ENCODE peak calls at places on chromosomes 3 and 15, in nine cellular contexts. O is ACHN; R is OCI-M1; X is activated CD8-positive, alpha-beta memory T cell treated with anti-CD3 and anti-CD28 coated beads, Interleukin-2, amount 50 U/mL, for 48 hours; D is GM23338; G is activated gamma-delta T cell treated with Interleukin-2 at 50 U/mL for 16 hours; S is NCI-H1092 treated with DMSO at 0.1 percent for 48 hours; J is ELF-1; N is naive thymus-derived CD8-positive, alpha-beta T cell. Y is an unnamed sample.

GRCh38 chr3:81728766-81729544 is 32.5 kb downstream of the GBE1 start:
- DNase-seq in O (peak), J (no peak), N (no peak), D (no peak), X (no peak), R (no peak), S (no peak), G (no peak), Y (no peak)

GRCh38 chr3:127822836-127823589 is 698 bp upstream of the MGLL start:
- DNase-seq in O (peak), S (no peak), R (no peak), D (peak), N (no peak), X (peak), G (no peak), J (no peak), Y (no peak)

GRCh38 chr3:129745253-129745652 is 138.8 kb upstream of the PLXND1 start:
- DNase-seq in O (no peak), N (no peak), G (no peak), D (peak), X (no peak), R (no peak), S (no peak), J (no peak), Y (no peak)

GRCh38 chr3:148924572-148924971 is 59.5 kb downstream of the CPA3 start:
- DNase-seq in D (no peak), J (no peak), S (no peak), R (no peak), G (no peak), N (no peak), X (no peak), O (no peak), Y (no peak)

GRCh38 chr3:160135850-160136249 is 89.4 kb upstream of the C3orf80 start:
- DNase-seq in J (no peak), D (no peak), N (no peak), R (no peak), G (no peak), O (no peak), X (no peak), S (no peak), Y (no peak)

GRCh38 chr15:88982304-88982945 is 69.2 kb upstream of the MFGE8 start:
- DNase-seq in G (no peak), J (no peak), O (no peak), N (no peak), D (no peak), S (no peak), R (no peak), X (no peak), Y (no peak)

GRCh38 chr15:40092416-40093223 is 16.1 kb downstream of the BMF start:
- DNase-seq in J (peak), R (no peak), O (no peak), S (peak), X (no peak), D (no peak), N (no peak), G (no peak), Y (peak)

GRCh38 chr3:170494766-170495165 is 76.1 kb downstream of the CLDN11 start:
- DNase-seq in G (no peak), N (no peak), O (no peak), X (no peak), J (no peak), S (no peak), D (no peak), R (no peak), Y (no peak)

GRCh38 chr15:33722005-33722672 is 246.2 kb upstream of the CHRM5 start:
- DNase-seq in O (peak), G (no peak), D (no peak), S (no peak), R (peak), J (no peak), X (no peak), N (no peak), Y (no peak)

GRCh38 chr3:122100591-122101491 is 45.7 kb downstream of the CD86 start:
- DNase-seq in J (peak), G (no peak), X (no peak), S (no peak), N (no peak), D (peak), R (peak), O (no peak), Y (no peak)

GRCh38 chr3:38479431-38480092 is 16.6 kb upstream of the EXOG start:
- DNase-seq in J (peak), G (peak), N (peak), D (peak), O (peak), R (peak), S (peak), X (no peak), Y (peak)

GRCh38 chr15:50675524-50676144 is 11.0 kb downstream of the TRPM7 start:
- DNase-seq in D (peak), N (no peak), R (peak), G (no peak), S (no peak), X (no peak), O (peak), J (no peak), Y (no peak)

GRCh38 chr15:101254157-101255065 is 2.6 kb upstream of the CHSY1 start:
- DNase-seq in G (no peak), O (no peak), S (no peak), N (no peak), J (no peak), R (no peak), X (no peak), D (peak), Y (no peak)

GRCh38 chr3:100769693-100770092 is 60.4 kb downstream of the TFG start:
- DNase-seq in X (no peak), J (peak), O (no peak), G (no peak), N (no peak), D (peak), R (no peak), S (no peak), Y (no peak)

GRCh38 chr3:22587446-22587845 is 615.7 kb upstream of the UBE2E2 start:
- DNase-seq in R (no peak), S (no peak), O (no peak), D (peak), X (no peak), J (no peak), N (no peak), G (no peak), Y (no peak)

GRCh38 chr3:154105218-154105975 is 15.8 kb upstream of the ARHGEF26 start:
- DNase-seq in D (peak), G (no peak), X (no peak), R (no peak), N (no peak), O (no peak), J (no peak), S (no peak), Y (no peak)

GRCh38 chr15:69755571-69756310 is 303.1 kb downstream of the RPLP1 start:
- DNase-seq in G (peak), R (peak), S (no peak), D (peak), X (peak), O (no peak), J (no peak), N (peak), Y (no peak)

GRCh38 chr15:73996939-73997338 is 2.4 kb downstream of the PML start:
- DNase-seq in N (peak), D (peak), X (no peak), G (no peak), R (peak), J (no peak), O (peak), S (no peak), Y (no peak)

GRCh38 chr3:31188112-31188511 is 293.7 kb upstream of the GADL1 start:
- DNase-seq in D (no peak), X (no peak), J (no peak), R (no peak), G (no peak), O (no peak), N (no peak), S (no peak), Y (no peak)

GRCh38 chr3:183937601-183938286 is 53.1 kb upstream of the PARL start:
- DNase-seq in N (no peak), D (no peak), R (no peak), J (no peak), G (no peak), O (no peak), S (no peak), X (no peak), Y (no peak)

GRCh38 chr3:154657265-154657664 is 227.3 kb upstream of the GPR149 start:
- DNase-seq in D (no peak), S (no peak), G (no peak), J (no peak), O (no peak), N (no peak), X (no peak), R (no peak), Y (no peak)

GRCh38 chr3:197836244-197836643 is 45.2 kb downstream of the LRCH3 start:
- DNase-seq in R (no peak), O (no peak), S (no peak), X (no peak), G (no peak), J (no peak), N (no peak), D (no peak), Y (no peak)

GRCh38 chr15:37801529-37801928 is 132.9 kb upstream of the TMCO5A start:
- DNase-seq in J (no peak), D (no peak), G (no peak), X (no peak), N (no peak), R (no peak), S (no peak), O (no peak), Y (no peak)

GRCh38 chr15:70023769-70024491 is 73.8 kb downstream of the TLE3 start:
- DNase-seq in D (no peak), S (no peak), R (no peak), J (no peak), N (no peak), G (no peak), X (no peak), O (no peak), Y (peak)

GRCh38 chr3:7289113-7289512 is 428.2 kb downstream of the GRM7 start:
- DNase-seq in N (no peak), S (no peak), G (no peak), J (no peak), O (no peak), D (no peak), R (no peak), X (no peak), Y (no peak)

GRCh38 chr3:127033171-127033570 is 50.3 kb downstream of the PLXNA1 start:
- DNase-seq in J (no peak), G (no peak), O (no peak), X (no peak), D (no peak), R (no peak), S (no peak), N (no peak), Y (no peak)

GRCh38 chr3:73046195-73046594 is 15.3 kb upstream of the EBLN2 start:
- DNase-seq in N (no peak), O (no peak), D (peak), X (no peak), J (no peak), G (no peak), S (no peak), R (no peak), Y (no peak)

Y was measured in NCI-H1105.